ENCODE peak calls at places on chromosomes 11 and 22, in nine cellular contexts. One of them, this sample, is unnamed.

GRCh38 chr11:126281245-126281644 is 1.6 kb upstream of the TIRAP start:
- DNase-seq in PC-3: no peak
- DNase-seq in choroid plexus epithelial cell: no peak
- DNase-seq in cardiac fibroblast: no peak
- DNase-seq in GM10248: no peak
- DNase-seq in nephron progenitor cell: no peak
- DNase-seq in pancreas: no peak
- DNase-seq in bronchial epithelial cell: no peak
- DNase-seq in tibial artery: no peak
- DNase-seq in this sample: no peak

GRCh38 chr11:114896594-114896993 is 218.3 kb downstream of the NXPE2 start:
- DNase-seq in PC-3: no peak
- DNase-seq in choroid plexus epithelial cell: no peak
- DNase-seq in cardiac fibroblast: no peak
- DNase-seq in GM10248: no peak
- DNase-seq in nephron progenitor cell: no peak
- DNase-seq in pancreas: no peak
- DNase-seq in bronchial epithelial cell: no peak
- DNase-seq in tibial artery: no peak
- DNase-seq in this sample: no peak

GRCh38 chr11:113168804-113169342 is 145.5 kb upstream of the TTC12 start:
- DNase-seq in PC-3: no peak
- DNase-seq in choroid plexus epithelial cell: no peak
- DNase-seq in cardiac fibroblast: no peak
- DNase-seq in GM10248: no peak
- DNase-seq in nephron progenitor cell: no peak
- DNase-seq in pancreas: no peak
- DNase-seq in bronchial epithelial cell: no peak
- DNase-seq in tibial artery: no peak
- DNase-seq in this sample: no peak

GRCh38 chr11:65439331-65440181 is 17.0 kb downstream of the NEAT1 start:
- DNase-seq in PC-3: peak
- DNase-seq in choroid plexus epithelial cell: peak
- DNase-seq in cardiac fibroblast: peak
- DNase-seq in GM10248: no peak
- DNase-seq in nephron progenitor cell: no peak
- DNase-seq in pancreas: peak
- DNase-seq in bronchial epithelial cell: peak
- DNase-seq in tibial artery: no peak
- DNase-seq in this sample: no peak

GRCh38 chr11:35038211-35038930 is 100.6 kb upstream of the CD44 start:
- DNase-seq in PC-3: peak
- DNase-seq in choroid plexus epithelial cell: peak
- DNase-seq in cardiac fibroblast: no peak
- DNase-seq in GM10248: no peak
- DNase-seq in nephron progenitor cell: no peak
- DNase-seq in pancreas: no peak
- DNase-seq in bronchial epithelial cell: no peak
- DNase-seq in tibial artery: no peak
- DNase-seq in this sample: no peak

GRCh38 chr11:11987503-11988022 is 20.9 kb downstream of the DKK3 start:
- DNase-seq in PC-3: peak
- DNase-seq in choroid plexus epithelial cell: peak
- DNase-seq in cardiac fibroblast: peak
- DNase-seq in GM10248: no peak
- DNase-seq in nephron progenitor cell: no peak
- DNase-seq in pancreas: no peak
- DNase-seq in bronchial epithelial cell: peak
- DNase-seq in tibial artery: no peak
- DNase-seq in this sample: no peak

GRCh38 chr11:2892215-2893020 is 6.8 kb upstream of the CDKN1C start:
- DNase-seq in PC-3: peak
- DNase-seq in choroid plexus epithelial cell: peak
- DNase-seq in cardiac fibroblast: peak
- DNase-seq in GM10248: peak
- DNase-seq in nephron progenitor cell: peak
- DNase-seq in pancreas: peak
- DNase-seq in bronchial epithelial cell: no peak
- DNase-seq in tibial artery: no peak
- DNase-seq in this sample: peak

GRCh38 chr11:111934301-111934700 is 2.8 kb upstream of the DIXDC1 start:
- DNase-seq in PC-3: no peak
- DNase-seq in choroid plexus epithelial cell: no peak
- DNase-seq in cardiac fibroblast: no peak
- DNase-seq in GM10248: no peak
- DNase-seq in nephron progenitor cell: no peak
- DNase-seq in pancreas: no peak
- DNase-seq in bronchial epithelial cell: no peak
- DNase-seq in tibial artery: no peak
- DNase-seq in this sample: no peak

GRCh38 chr22:26846645-26847044 is 189.3 kb downstream of the MIAT start:
- DNase-seq in PC-3: no peak
- DNase-seq in choroid plexus epithelial cell: peak
- DNase-seq in cardiac fibroblast: no peak
- DNase-seq in GM10248: no peak
- DNase-seq in nephron progenitor cell: no peak
- DNase-seq in pancreas: no peak
- DNase-seq in bronchial epithelial cell: no peak
- DNase-seq in tibial artery: no peak
- DNase-seq in this sample: no peak

GRCh38 chr22:43888740-43889139 is 3.1 kb downstream of the PNPLA5 start:
- DNase-seq in PC-3: no peak
- DNase-seq in choroid plexus epithelial cell: no peak
- DNase-seq in cardiac fibroblast: no peak
- DNase-seq in GM10248: no peak
- DNase-seq in nephron progenitor cell: no peak
- DNase-seq in pancreas: no peak
- DNase-seq in bronchial epithelial cell: no peak
- DNase-seq in tibial artery: no peak
- DNase-seq in this sample: no peak

GRCh38 chr11:102061276-102061675 is 14.0 kb downstream of the CFAP300 start:
- DNase-seq in PC-3: no peak
- DNase-seq in choroid plexus epithelial cell: peak
- DNase-seq in cardiac fibroblast: peak
- DNase-seq in GM10248: no peak
- DNase-seq in nephron progenitor cell: no peak
- DNase-seq in pancreas: no peak
- DNase-seq in bronchial epithelial cell: no peak
- DNase-seq in tibial artery: no peak
- DNase-seq in this sample: no peak
- TF ChIP-seq CTCF in PC-3: peak
- TF ChIP-seq CTCF in choroid plexus epithelial cell: peak
- TF ChIP-seq CTCF in cardiac fibroblast: peak
- TF ChIP-seq CTCF in GM10248: no peak
- TF ChIP-seq CTCF in nephron progenitor cell: peak
- TF ChIP-seq CTCF in pancreas: no peak
- TF ChIP-seq CTCF in bronchial epithelial cell: peak
- TF ChIP-seq CTCF in tibial artery: no peak
- TF ChIP-seq CTCF in this sample: no peak

GRCh38 chr11:132187814-132188213 is 817.4 kb downstream of the NTM start:
- DNase-seq in PC-3: no peak
- DNase-seq in choroid plexus epithelial cell: peak
- DNase-seq in cardiac fibroblast: peak
- DNase-seq in GM10248: no peak
- DNase-seq in nephron progenitor cell: no peak
- DNase-seq in pancreas: no peak
- DNase-seq in bronchial epithelial cell: no peak
- DNase-seq in tibial artery: no peak
- DNase-seq in this sample: no peak
- TF ChIP-seq CTCF in PC-3: no peak
- TF ChIP-seq CTCF in choroid plexus epithelial cell: no peak
- TF ChIP-seq CTCF in cardiac fibroblast: no peak
- TF ChIP-seq CTCF in GM10248: no peak
- TF ChIP-seq CTCF in nephron progenitor cell: no peak
- TF ChIP-seq CTCF in pancreas: no peak
- TF ChIP-seq CTCF in bronchial epithelial cell: no peak
- TF ChIP-seq CTCF in tibial artery: no peak
- TF ChIP-seq CTCF in this sample: no peak

GRCh38 chr22:46055851-46056168 is 78.8 kb upstream of the WNT7B start:
- DNase-seq in PC-3: no peak
- DNase-seq in choroid plexus epithelial cell: no peak
- DNase-seq in cardiac fibroblast: no peak
- DNase-seq in GM10248: no peak
- DNase-seq in nephron progenitor cell: no peak
- DNase-seq in pancreas: no peak
- DNase-seq in bronchial epithelial cell: no peak
- DNase-seq in tibial artery: peak
- DNase-seq in this sample: no peak
- TF ChIP-seq CTCF in PC-3: no peak
- TF ChIP-seq CTCF in choroid plexus epithelial cell: no peak
- TF ChIP-seq CTCF in cardiac fibroblast: no peak
- TF ChIP-seq CTCF in GM10248: no peak
- TF ChIP-seq CTCF in nephron progenitor cell: no peak
- TF ChIP-seq CTCF in pancreas: no peak
- TF ChIP-seq CTCF in bronchial epithelial cell: no peak
- TF ChIP-seq CTCF in tibial artery: no peak
- TF ChIP-seq CTCF in this sample: no peak

DNA sequence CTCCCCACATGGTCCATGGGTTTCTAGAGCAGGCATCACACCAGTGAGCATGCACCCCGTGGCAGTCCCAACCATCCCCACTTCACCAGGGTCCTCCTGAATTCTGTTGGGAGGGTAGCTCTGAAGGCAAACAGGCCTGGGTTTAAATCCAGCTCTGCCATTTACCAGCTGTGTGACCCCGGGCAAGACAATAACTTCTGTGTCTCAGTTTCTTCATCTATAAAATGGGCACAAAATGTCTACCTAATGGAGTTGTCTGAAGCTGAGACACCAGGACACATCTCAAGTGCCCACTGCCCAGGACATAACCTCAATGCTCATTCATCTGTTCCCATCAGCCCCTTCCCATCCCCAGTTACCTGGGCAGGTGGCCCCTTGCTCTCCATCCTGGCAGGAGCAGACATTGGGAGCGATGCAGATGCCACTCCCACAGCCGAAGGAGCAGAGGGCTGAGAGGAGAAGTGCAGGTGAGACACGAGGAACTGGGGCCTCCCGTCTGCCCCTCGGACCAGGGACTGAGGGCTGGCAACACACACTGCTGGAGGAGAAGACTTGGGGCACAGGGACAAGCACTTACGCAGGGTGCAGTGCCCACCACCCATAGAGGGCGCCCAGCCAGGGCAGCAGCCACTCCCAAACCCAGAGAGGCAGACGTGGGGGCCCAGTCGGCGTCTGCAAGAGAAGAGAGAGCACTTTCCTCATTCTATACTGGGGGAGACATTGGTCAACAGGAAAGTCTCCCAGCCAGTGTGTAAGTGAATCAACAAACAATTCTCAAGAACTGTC is 4.0 kb downstream of the VWCE start:
- DNase-seq in PC-3: no peak
- DNase-seq in choroid plexus epithelial cell: no peak
- DNase-seq in cardiac fibroblast: no peak
- DNase-seq in GM10248: no peak
- DNase-seq in nephron progenitor cell: no peak
- DNase-seq in pancreas: no peak
- DNase-seq in bronchial epithelial cell: no peak
- DNase-seq in tibial artery: no peak
- DNase-seq in this sample: no peak
- TF ChIP-seq CTCF in PC-3: peak
- TF ChIP-seq CTCF in choroid plexus epithelial cell: peak
- TF ChIP-seq CTCF in cardiac fibroblast: no peak
- TF ChIP-seq CTCF in GM10248: peak
- TF ChIP-seq CTCF in nephron progenitor cell: no peak
- TF ChIP-seq CTCF in pancreas: no peak
- TF ChIP-seq CTCF in bronchial epithelial cell: peak
- TF ChIP-seq CTCF in tibial artery: no peak
- TF ChIP-seq CTCF in this sample: no peak

DNA sequence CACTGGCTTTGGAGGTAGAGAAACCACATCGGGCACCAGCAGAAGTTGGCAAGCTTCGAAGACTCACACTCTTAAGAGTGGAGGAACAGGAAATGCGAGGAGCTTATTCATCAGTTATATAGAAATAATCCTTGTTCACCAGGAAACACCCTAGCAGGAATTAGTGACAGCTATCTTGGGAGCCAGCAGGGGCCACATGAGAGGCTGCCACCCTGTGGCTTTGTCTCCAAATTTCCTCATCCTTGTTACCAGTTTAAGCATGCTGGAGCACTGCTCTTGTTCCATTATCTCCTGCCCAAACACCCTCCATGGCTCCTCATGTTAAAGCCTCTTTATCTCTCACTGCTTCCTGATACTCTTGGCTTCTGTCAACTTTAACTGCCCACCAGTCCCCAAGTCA is 131.0 kb downstream of the PLEKHA7 start:
- DNase-seq in PC-3: peak
- DNase-seq in choroid plexus epithelial cell: no peak
- DNase-seq in cardiac fibroblast: no peak
- DNase-seq in GM10248: no peak
- DNase-seq in nephron progenitor cell: no peak
- DNase-seq in pancreas: no peak
- DNase-seq in bronchial epithelial cell: peak
- DNase-seq in tibial artery: no peak
- DNase-seq in this sample: no peak
- TF ChIP-seq CTCF in PC-3: peak
- TF ChIP-seq CTCF in choroid plexus epithelial cell: peak
- TF ChIP-seq CTCF in cardiac fibroblast: no peak
- TF ChIP-seq CTCF in GM10248: no peak
- TF ChIP-seq CTCF in nephron progenitor cell: no peak
- TF ChIP-seq CTCF in pancreas: no peak
- TF ChIP-seq CTCF in bronchial epithelial cell: peak
- TF ChIP-seq CTCF in tibial artery: no peak
- TF ChIP-seq CTCF in this sample: no peak

This sample was measured in GM20000.